ENCODE peak calls at places on chromosome 14, in five cellular contexts. V is Peyer's patch, K is stomach, D is ovary, W is neural progenitor cell. U is an unnamed sample.

GRCh38 chr14:72463291-72463866 is 430.5 kb downstream of the DPF3 start:
- DNase-seq in V (no peak), K (no peak), D (no peak), W (no peak), U (no peak)

GRCh38 chr14:68458840-68459469 is 333.9 kb downstream of the ZFP36L1 start:
- DNase-seq in V (no peak), K (peak; percentile 72), D (no peak), W (peak; percentile 56), U (no peak)

GRCh38 chr14:67575684-67576083 is 24.4 kb downstream of the PIGH start:
- DNase-seq in V (no peak), K (no peak), D (no peak), W (no peak), U (no peak)

GRCh38 chr14:89701079-89702043 is 253.2 kb downstream of the EFCAB11 start:
- DNase-seq in V (peak; percentile 83), K (peak; percentile 90), D (peak; percentile 93), W (peak; percentile 93), U (peak; percentile 79)

GRCh38 chr14:80792756-80793155 is 148.8 kb downstream of the CEP128 start:
- DNase-seq in V (no peak), K (no peak), D (no peak), W (peak; percentile 38), U (no peak)

GRCh38 chr14:33019346-33019745 is 80.7 kb downstream of the NPAS3 start:
- DNase-seq in V (no peak), K (no peak), D (no peak), W (no peak), U (no peak)

GRCh38 chr14:28382460-28383220 is 383.9 kb upstream of the FOXG1 start:
- DNase-seq in V (no peak), K (no peak), D (no peak), W (no peak), U (no peak)

GRCh38 chr14:78156196-78156595 is 14.0 kb upstream of the NRXN3 start:
- DNase-seq in V (no peak), K (no peak), D (no peak), W (no peak), U (no peak)

GRCh38 chr14:76564471-76565119 is 188.7 kb downstream of the ESRRB start:
- DNase-seq in V (no peak), K (no peak), D (no peak), W (peak; percentile 20), U (no peak)

GRCh38 chr14:31297701-31298344 is 90.2 kb upstream of the HECTD1 start:
- DNase-seq in V (no peak), K (no peak), D (no peak), W (no peak), U (no peak)

GRCh38 chr14:73758392-73759182 is 44.4 kb upstream of the PNMA1 start:
- DNase-seq in V (peak; percentile 89), K (peak; percentile 82), D (peak; percentile 75), W (peak; percentile 83), U (peak; percentile 69)

GRCh38 chr14:40252817-40253447 is 820.7 kb upstream of the FBXO33 start:
- DNase-seq in V (no peak), K (no peak), D (no peak), W (peak; percentile 14), U (no peak)

GRCh38 chr14:95196268-95196667 is 38.9 kb upstream of the DICER1 start:
- DNase-seq in V (no peak), K (no peak), D (no peak), W (no peak), U (no peak)

GRCh38 chr14:105666420-105666819 is 140.0 kb downstream of the TMEM121 start:
- DNase-seq in V (no peak), K (no peak), D (no peak), W (no peak), U (no peak)

GRCh38 chr14:36519431-36520321 is at the start of gene NKX2-1:
- DNase-seq in V (no peak), K (no peak), D (no peak), W (peak; percentile 61), U (no peak)

GRCh38 chr14:61700104-61700886 is 5.0 kb downstream of the HIF1A start:
- DNase-seq in V (no peak), K (no peak), D (no peak), W (no peak), U (no peak)

GRCh38 chr14:68124885-68125731 is 305.5 kb downstream of the RAD51B start:
- DNase-seq in V (no peak), K (no peak), D (no peak), W (no peak), U (no peak)

GRCh38 chr14:77607741-77608302 is 8.6 kb downstream of the SPTLC2 start:
- DNase-seq in V (no peak), K (no peak), D (no peak), W (peak; percentile 19), U (no peak)

GRCh38 chr14:61103541-61104339 is 122.7 kb downstream of the SLC38A6 start:
- DNase-seq in V (no peak), K (no peak), D (no peak), W (peak; percentile 28), U (no peak)

DNA sequence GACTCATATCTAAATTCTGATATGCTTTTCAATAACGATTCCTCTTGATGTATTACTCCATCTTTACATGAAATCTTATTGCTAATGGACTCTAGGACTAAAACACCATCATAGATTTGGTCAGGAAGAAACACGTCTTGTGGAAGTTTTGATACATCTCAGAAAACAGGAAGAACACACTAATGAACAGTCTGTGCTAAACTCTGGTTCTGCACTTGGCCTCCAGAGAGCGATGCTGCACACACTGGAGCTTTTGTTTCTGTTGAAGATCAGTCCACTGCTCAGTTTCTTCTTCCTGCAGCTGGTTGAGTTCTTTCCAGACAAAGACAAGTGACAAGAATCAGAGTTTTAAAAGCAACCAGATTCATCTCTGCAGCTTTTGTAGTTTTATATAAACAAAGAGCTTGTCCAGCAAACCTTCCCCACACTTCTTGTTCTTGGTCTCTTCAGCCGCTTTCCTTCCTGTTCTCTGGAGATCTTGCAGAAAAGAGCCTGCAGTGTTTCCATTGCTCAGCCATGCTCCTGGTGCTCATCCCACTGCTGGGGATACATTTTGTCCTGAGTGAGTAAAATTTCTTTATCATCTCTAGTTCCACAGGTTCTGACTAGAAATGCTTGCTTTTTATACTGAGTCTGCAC is 229.1 kb upstream of the OR4E1 start:
- DNase-seq in V (peak; percentile 23), K (no peak), D (no peak), W (no peak), U (no peak)
- TF ChIP-seq CTCF in V (no peak), K (no peak), D (no peak), W (peak; percentile 51), U (peak; percentile 62)

GRCh38 chr14:63727231-63727735 is 582 bp downstream of the SGPP1 start:
- DNase-seq in V (peak; percentile 31), K (peak; percentile 36), D (peak; percentile 41), W (peak; percentile 26), U (no peak)
- H3K27ac ChIP-seq in V (peak overlapping the region; percentile 96), K (peak overlapping the region; percentile 94), D (peak overlapping the region; percentile 86), W (no peak overlapping the region), U (peak overlapping the region; percentile 58)

DNA sequence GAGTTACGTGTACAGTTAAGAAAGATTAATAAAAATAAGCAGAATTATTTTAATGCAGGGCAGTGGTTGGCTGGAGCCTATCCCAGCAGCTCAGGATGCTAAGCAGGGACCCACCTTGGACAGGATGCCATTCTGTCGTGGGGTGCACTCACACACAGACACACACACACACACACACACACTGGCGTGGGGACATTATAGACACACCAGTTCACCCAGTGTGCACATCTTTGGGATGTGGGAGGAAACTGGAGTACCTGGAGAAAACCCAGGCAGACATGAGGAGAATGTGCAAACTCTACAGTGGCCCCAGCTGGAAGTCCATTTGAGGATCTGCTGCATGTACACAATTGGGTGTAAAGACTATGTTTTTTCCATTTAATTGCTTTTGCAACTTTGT is 12.8 kb upstream of the IFI27L2 start:
- DNase-seq in V (no peak), K (no peak), D (no peak), W (no peak), U (no peak)
- H3K9me3 ChIP-seq in V (no peaks in the 10 kb centered on the region), K (no peaks in the 10 kb centered on the region), D (no peaks in the 10 kb centered on the region), W (no peaks in the 10 kb centered on the region), U (no peaks in the 10 kb centered on the region)

GRCh38 chr14:100827140-100827517 is 1.2 kb downstream of the MEG3 start:
- DNase-seq in V (no peak), K (no peak), D (peak; percentile 65), W (no peak), U (no peak)
- TF ChIP-seq CTCF in V (no peak), K (no peak), D (peak; percentile 49), W (no peak), U (no peak)

DNA sequence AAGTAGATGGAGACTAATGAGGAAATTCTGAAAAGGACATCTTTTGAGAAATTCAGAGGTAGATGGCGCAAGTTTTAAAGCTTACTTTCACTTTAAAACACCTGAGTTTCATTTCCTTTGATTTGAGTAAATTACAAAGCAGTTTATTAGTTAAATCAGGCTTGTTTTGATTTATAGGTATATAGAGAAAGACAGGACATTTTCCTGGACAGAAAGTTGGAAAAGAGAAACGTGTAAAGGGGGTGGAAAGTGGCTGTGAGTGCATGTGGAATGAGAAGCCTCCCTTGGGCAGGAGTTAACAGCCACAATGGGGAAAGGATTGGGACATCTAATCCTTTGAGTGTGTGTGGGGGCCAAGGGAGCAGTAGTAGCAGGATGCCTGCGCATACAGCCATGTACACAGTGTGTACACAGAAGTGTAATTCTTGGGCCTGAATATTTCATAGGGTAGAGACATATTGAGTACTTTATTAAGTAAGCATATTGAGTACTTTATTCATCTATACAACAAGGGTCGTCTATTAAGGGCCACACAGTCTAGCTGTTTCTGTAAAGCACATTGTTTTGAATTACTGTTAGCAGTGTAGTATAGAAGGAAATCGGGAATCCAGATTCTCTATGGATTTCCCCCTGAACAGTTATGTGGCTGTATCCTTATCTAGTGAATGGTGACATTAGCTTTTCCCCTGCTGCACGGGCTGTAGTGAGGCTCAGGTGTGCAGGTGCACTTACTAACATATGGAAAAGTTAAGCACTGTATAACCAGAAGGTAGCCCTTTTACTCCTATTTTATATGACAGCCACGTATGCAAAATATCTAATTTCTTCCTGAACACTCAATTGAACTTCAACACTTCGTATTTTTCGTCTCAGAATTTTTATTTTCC is 19.1 kb downstream of the MARK3 start:
- DNase-seq in V (no peak), K (no peak), D (no peak), W (peak; percentile 48), U (no peak)
- H3K27ac ChIP-seq in V (peak overlapping the region; percentile 59), K (peak overlapping the region; percentile 77), D (peak overlapping the region; percentile 3), W (peak overlapping the region; percentile 50), U (no peak overlapping the region)

DNA sequence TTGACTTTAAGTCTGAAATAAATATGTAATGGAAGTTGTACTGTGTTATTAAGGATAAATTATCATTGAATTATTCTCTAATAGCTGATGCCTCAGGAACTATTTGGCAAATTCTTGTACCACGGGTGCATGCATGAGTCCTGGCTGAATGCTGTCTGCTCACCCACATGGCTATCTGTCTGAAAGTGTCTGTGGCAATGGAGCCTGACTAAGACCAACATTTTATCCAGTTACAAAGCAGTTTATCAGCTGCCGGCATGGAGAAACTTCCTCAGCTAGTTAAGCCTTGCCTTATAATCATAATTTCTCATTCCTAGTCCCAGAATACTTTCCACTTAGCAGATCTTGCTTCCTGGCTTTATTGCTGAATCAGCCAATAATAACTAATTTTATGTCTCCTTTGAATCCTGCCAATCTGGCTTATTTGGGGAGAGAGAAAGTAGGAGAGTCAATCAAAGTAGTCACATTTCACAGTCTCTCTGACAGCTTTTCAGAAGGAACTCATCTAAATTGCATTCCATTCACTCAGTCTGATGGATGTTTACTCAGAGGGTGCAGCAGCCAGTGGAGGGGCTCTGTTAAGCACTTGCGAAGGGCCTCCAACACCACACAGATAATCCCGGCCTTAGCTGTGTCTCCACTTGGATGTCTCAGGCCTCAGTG is 280.6 kb upstream of the CLEC14A start:
- DNase-seq in V (no peak), K (no peak), D (no peak), W (peak; percentile 56), U (no peak)
- H3K9me3 ChIP-seq in V (no peaks in the 10 kb centered on the region), K (no peaks in the 10 kb centered on the region), D (no peaks in the 10 kb centered on the region), W (no peaks in the 10 kb centered on the region), U (no peaks in the 10 kb centered on the region)